ENCODE peak calls at places on chromosomes 7 and 10, in seven cellular contexts. H is A549, F is mammary epithelial cell, I is kidney, E is IMR-90, U is heart right ventricle, K is fibroblast of lung. Q is an unnamed sample.

GRCh38 chr10:50883624-50884023 is 1.8 kb downstream of the A1CF start:
- DNase-seq in H (no peak), U (no peak), E (no peak), F (no peak), K (no peak), I (no peak), Q (no peak)

GRCh38 chr7:47611045-47611511 is 29.2 kb upstream of the TNS3 start:
- DNase-seq in H (peak; percentile 68), F (no peak), U (no peak), K (no peak), I (no peak), E (no peak), Q (no peak)

GRCh38 chr10:25425776-25426175 is 251.0 kb downstream of the GPR158 start:
- DNase-seq in F (no peak), U (no peak), I (no peak), H (no peak), E (no peak), K (no peak), Q (no peak)

GRCh38 chr10:42781893-42782445 is 626 bp upstream of the BMS1 start:
- DNase-seq in F (no peak), K (peak; percentile 3), U (peak; percentile 7), E (no peak), I (no peak), H (peak; percentile 31), Q (no peak)

GRCh38 chr7:67426654-67427053 is 430.0 kb downstream of the TYW1 start:
- DNase-seq in K (no peak), F (no peak), I (no peak), E (no peak), H (no peak), U (no peak), Q (no peak)

GRCh38 chr10:98055875-98056516 is 25.6 kb upstream of the CRTAC1 start:
- DNase-seq in E (peak; percentile 6), F (peak; percentile 11), U (no peak), K (peak; percentile 14), I (no peak), H (no peak), Q (no peak)

GRCh38 chr10:27252267-27253000 is 11.8 kb upstream of the ACBD5 start:
- DNase-seq in I (peak; percentile 83), H (peak; percentile 65), U (peak; percentile 65), F (peak; percentile 32), K (peak; percentile 51), E (peak; percentile 27), Q (peak; percentile 87)

GRCh38 chr7:30787476-30787875 is 16.3 kb downstream of the MINDY4 start:
- DNase-seq in E (no peak), K (no peak), I (no peak), H (no peak), F (no peak), U (no peak), Q (no peak)

GRCh38 chr10:127310389-127310788 is 114.0 kb upstream of the INSYN2A start:
- DNase-seq in K (no peak), F (no peak), E (no peak), I (no peak), H (no peak), U (no peak), Q (no peak)

GRCh38 chr10:69668722-69669121 is 38.7 kb downstream of the FAM241B start:
- DNase-seq in K (no peak), F (no peak), E (no peak), I (no peak), U (no peak), H (no peak), Q (no peak)

GRCh38 chr7:81299272-81299671 is 380.4 kb upstream of the SEMA3C start:
- DNase-seq in F (peak; percentile 97), I (no peak), E (peak; percentile 96), U (no peak), K (peak; percentile 98), H (peak; percentile 66), Q (no peak)

GRCh38 chr10:38118072-38118807 is 24.1 kb downstream of the ZNF37A start:
- DNase-seq in U (no peak), F (no peak), H (peak; percentile 64), I (no peak), K (peak; percentile 30), E (peak; percentile 20), Q (no peak)

GRCh38 chr7:157541295-157541608 is 204.4 kb downstream of the DNAJB6 start:
- DNase-seq in H (no peak), E (no peak), U (no peak), F (no peak), I (peak; percentile 48), K (no peak), Q (peak; percentile 43)

GRCh38 chr10:5094265-5095205 is at the start of gene AKR1C3:
- DNase-seq in K (peak; percentile 58), H (peak; percentile 94), F (peak; percentile 80), U (peak; percentile 9), E (peak; percentile 65), I (no peak), Q (no peak)

DNA sequence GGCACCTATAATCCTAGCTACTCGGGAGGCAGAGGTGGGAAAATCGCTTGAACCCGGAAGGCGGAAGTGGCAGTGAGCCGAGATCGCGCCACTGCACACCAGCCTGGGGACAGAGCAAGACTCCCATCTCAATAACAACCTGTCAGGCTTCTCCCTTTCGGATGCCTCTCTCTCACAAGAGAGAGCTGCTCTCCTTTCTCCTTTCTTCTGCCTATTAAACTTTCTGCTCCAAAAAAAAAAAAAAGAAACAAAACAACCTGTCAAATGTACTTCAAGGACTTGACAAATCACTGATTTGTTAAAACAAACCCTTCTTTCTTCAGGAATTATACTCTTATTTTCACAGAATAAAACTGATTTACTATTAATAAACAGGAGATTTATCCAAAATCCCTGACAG is 3.6 kb downstream of the PSAP start:
- DNase-seq in K (no peak), U (no peak), F (no peak), H (no peak), E (no peak), I (no peak), Q (peak; percentile 11)
- H3K4me1 ChIP-seq in K (peaks cover 11% of the 10 kb centered on the region), U (peaks cover 66% of the 10 kb centered on the region), F (peaks cover 13% of the 10 kb centered on the region), H (peaks cover 44% of the 10 kb centered on the region), E (peaks cover 9% of the 10 kb centered on the region), I (peaks cover 36% of the 10 kb centered on the region), Q (peaks cover 58% of the 10 kb centered on the region)

GRCh38 chr7:154684651-154685563 is 318.0 kb downstream of the PAXIP1 start:
- DNase-seq in E (no peak), H (no peak), I (no peak), K (peak; percentile 17), U (no peak), F (no peak), Q (no peak)

GRCh38 chr7:154682003-154682402 is 320.9 kb downstream of the PAXIP1 start:
- DNase-seq in F (no peak), K (no peak), U (no peak), E (no peak), H (no peak), I (no peak), Q (no peak)

GRCh38 chr7:154686305-154686704 is 316.6 kb downstream of the PAXIP1 start:
- DNase-seq in K (no peak), E (no peak), H (no peak), I (no peak), U (no peak), F (no peak), Q (no peak)

GRCh38 chr7:154688952-154689351 is 314.0 kb downstream of the PAXIP1 start:
- DNase-seq in I (no peak), K (no peak), E (no peak), F (no peak), U (no peak), H (no peak), Q (no peak)

GRCh38 chr7:154685564-154685901 is 317.4 kb downstream of the PAXIP1 start:
- DNase-seq in K (no peak), U (no peak), E (no peak), H (no peak), F (no peak), I (no peak), Q (no peak)
- H3K27ac ChIP-seq in K (no peak overlapping the region), U (no peak overlapping the region), E (no peak overlapping the region), H (no peak overlapping the region), F (no peak overlapping the region), I (no peak overlapping the region), Q (no peak overlapping the region)

DNA sequence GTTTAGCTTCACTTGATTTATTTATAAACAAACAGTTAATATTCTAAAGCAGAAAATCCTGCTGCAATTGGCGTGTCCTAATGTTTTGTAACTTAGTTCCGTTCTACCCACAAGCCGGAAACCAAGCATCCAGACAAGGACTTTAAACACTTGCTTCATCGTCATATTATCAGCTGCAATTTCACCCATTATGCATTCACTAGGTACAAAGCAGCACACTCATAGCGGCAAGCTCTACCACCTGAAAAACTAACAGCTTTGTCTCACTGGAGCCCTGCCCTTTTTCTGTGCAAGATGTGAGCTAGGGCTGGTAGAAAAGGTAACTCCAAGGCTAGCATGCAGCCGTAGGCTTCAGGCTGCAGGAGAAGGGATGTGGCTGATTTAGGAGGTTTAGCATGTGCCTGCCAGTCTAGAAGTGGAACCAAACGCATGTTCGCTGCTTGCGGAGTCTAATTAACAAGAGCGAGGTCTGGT is 43.7 kb upstream of the BPGM start:
- DNase-seq in H (peak; percentile 23), K (peak; percentile 40), F (no peak), I (no peak), E (peak; percentile 28), U (no peak), Q (no peak)
- H3K4me3 ChIP-seq in H (no peak overlapping the region), K (peak overlapping the region; percentile 3), F (no peak overlapping the region), I (peak overlapping the region; percentile 46), E (no peak overlapping the region), U (no peak overlapping the region), Q (no peak overlapping the region)

GRCh38 chr7:156005202-156005821 is 193.0 kb upstream of the SHH start:
- DNase-seq in U (no peak), I (peak; percentile 39), F (no peak), E (no peak), H (no peak), K (no peak), Q (peak; percentile 56)
- H3K4me1 ChIP-seq in U (no peaks in the 10 kb centered on the region), I (no peaks in the 10 kb centered on the region), F (no peaks in the 10 kb centered on the region), E (no peaks in the 10 kb centered on the region), H (no peaks in the 10 kb centered on the region), K (no peaks in the 10 kb centered on the region), Q (no peaks in the 10 kb centered on the region)

Q was measured in upper lobe of right lung.